ENCODE peak calls at places on chromosomes 4 and X, in four cellular contexts. One of them, this sample, is unnamed.

GRCh38 chr4:122636697-122637096 is 15.8 kb upstream of the IL21 start:
- DNase-seq in lower leg skin: no peak
- DNase-seq in neural crest cell: no peak
- DNase-seq in ELF-1: no peak
- DNase-seq in this sample: no peak

GRCh38 chrX:10016516-10017132 is 49.5 kb downstream of the CLDN34 start:
- DNase-seq in lower leg skin: no peak
- DNase-seq in neural crest cell: no peak
- DNase-seq in ELF-1: no peak
- DNase-seq in this sample: no peak

GRCh38 chr4:11507920-11508319 is 79.2 kb upstream of the HS3ST1 start:
- DNase-seq in lower leg skin: no peak
- DNase-seq in neural crest cell: no peak
- DNase-seq in ELF-1: no peak
- DNase-seq in this sample: no peak

GRCh38 chrX:71216446-71216845 is 6.6 kb upstream of the GJB1 start:
- DNase-seq in lower leg skin: no peak
- DNase-seq in neural crest cell: no peak
- DNase-seq in ELF-1: no peak
- DNase-seq in this sample: no peak

GRCh38 chr4:153038493-153039311 is 102.6 kb downstream of the FHDC1 start:
- DNase-seq in lower leg skin: no peak
- DNase-seq in neural crest cell: no peak
- DNase-seq in ELF-1: no peak
- DNase-seq in this sample: no peak

GRCh38 chr4:8537041-8537461 is 43.1 kb upstream of the GPR78 start:
- DNase-seq in lower leg skin: peak
- DNase-seq in neural crest cell: no peak
- DNase-seq in ELF-1: no peak
- DNase-seq in this sample: no peak

GRCh38 chr4:73433140-73433539 is 2.9 kb upstream of the AFP start:
- DNase-seq in lower leg skin: no peak
- DNase-seq in neural crest cell: no peak
- DNase-seq in ELF-1: no peak
- DNase-seq in this sample: no peak

GRCh38 chr4:81359207-81359606 is 112.5 kb downstream of the RASGEF1B start:
- DNase-seq in lower leg skin: no peak
- DNase-seq in neural crest cell: no peak
- DNase-seq in ELF-1: no peak
- DNase-seq in this sample: no peak

GRCh38 chr4:87465739-87466366 is 43.5 kb downstream of the NUDT9 start:
- DNase-seq in lower leg skin: no peak
- DNase-seq in neural crest cell: no peak
- DNase-seq in ELF-1: no peak
- DNase-seq in this sample: peak

GRCh38 chr4:40190465-40190864 is 6.4 kb upstream of the RHOH start:
- DNase-seq in lower leg skin: no peak
- DNase-seq in neural crest cell: no peak
- DNase-seq in ELF-1: no peak
- DNase-seq in this sample: no peak

GRCh38 chr4:10164877-10165283 is 48.3 kb upstream of the WDR1 start:
- DNase-seq in lower leg skin: no peak
- DNase-seq in neural crest cell: peak
- DNase-seq in ELF-1: peak
- DNase-seq in this sample: peak

GRCh38 chrX:152575331-152575730 is 62.4 kb upstream of the GABRQ start:
- DNase-seq in lower leg skin: peak
- DNase-seq in neural crest cell: no peak
- DNase-seq in ELF-1: no peak
- DNase-seq in this sample: no peak

GRCh38 chr4:141524116-141524515 is 112.3 kb upstream of the IL15 start:
- DNase-seq in lower leg skin: no peak
- DNase-seq in neural crest cell: no peak
- DNase-seq in ELF-1: no peak
- DNase-seq in this sample: no peak

GRCh38 chr4:762211-763190 is 56.9 kb downstream of the PCGF3 start:
- DNase-seq in lower leg skin: no peak
- DNase-seq in neural crest cell: no peak
- DNase-seq in ELF-1: no peak
- DNase-seq in this sample: peak

GRCh38 chr4:171517883-171518282 is 295.3 kb upstream of the GALNTL6 start:
- DNase-seq in lower leg skin: no peak
- DNase-seq in neural crest cell: no peak
- DNase-seq in ELF-1: no peak
- DNase-seq in this sample: no peak

GRCh38 chr4:152946460-152946859 is 10.3 kb downstream of the FHDC1 start:
- DNase-seq in lower leg skin: no peak
- DNase-seq in neural crest cell: no peak
- DNase-seq in ELF-1: no peak
- DNase-seq in this sample: no peak

GRCh38 chr4:158948071-158948470 is 154.8 kb upstream of the RAPGEF2 start:
- DNase-seq in lower leg skin: no peak
- DNase-seq in neural crest cell: no peak
- DNase-seq in ELF-1: peak
- DNase-seq in this sample: no peak

GRCh38 chrX:10173331-10173900 is 16.6 kb downstream of the CLCN4 start:
- DNase-seq in lower leg skin: peak
- DNase-seq in neural crest cell: no peak
- DNase-seq in ELF-1: peak
- DNase-seq in this sample: peak

GRCh38 chrX:37745354-37745753 is 34.5 kb upstream of the CYBB start:
- DNase-seq in lower leg skin: peak
- DNase-seq in neural crest cell: peak
- DNase-seq in ELF-1: peak
- DNase-seq in this sample: peak

GRCh38 chrX:78366576-78366975 is 39.2 kb upstream of the CYSLTR1 start:
- DNase-seq in lower leg skin: no peak
- DNase-seq in neural crest cell: no peak
- DNase-seq in ELF-1: no peak
- DNase-seq in this sample: no peak

GRCh38 chr4:173528378-173529321 is 1.4 kb downstream of the HAND2 start:
- DNase-seq in lower leg skin: no peak
- DNase-seq in neural crest cell: no peak
- DNase-seq in ELF-1: peak
- DNase-seq in this sample: no peak

GRCh38 chr4:98516441-98517323 is 141.7 kb downstream of the TSPAN5 start:
- DNase-seq in lower leg skin: no peak
- DNase-seq in neural crest cell: no peak
- DNase-seq in ELF-1: no peak
- DNase-seq in this sample: no peak

GRCh38 chrX:46531442-46531841 is 13.8 kb downstream of the ZNF674 start:
- DNase-seq in lower leg skin: no peak
- DNase-seq in neural crest cell: no peak
- DNase-seq in ELF-1: no peak
- DNase-seq in this sample: no peak

GRCh38 chr4:19983072-19983471 is 268.6 kb upstream of the SLIT2 start:
- DNase-seq in lower leg skin: no peak
- DNase-seq in neural crest cell: no peak
- DNase-seq in ELF-1: no peak
- DNase-seq in this sample: no peak

GRCh38 chrX:71619193-71619592 is 882 bp upstream of the CXCR3 start:
- DNase-seq in lower leg skin: no peak
- DNase-seq in neural crest cell: no peak
- DNase-seq in ELF-1: no peak
- DNase-seq in this sample: no peak

GRCh38 chrX:143934542-143934941 is 50.7 kb downstream of the UBE2NL start:
- DNase-seq in lower leg skin: no peak
- DNase-seq in neural crest cell: no peak
- DNase-seq in ELF-1: no peak
- DNase-seq in this sample: no peak

GRCh38 chr4:125266901-125267601 is 47.7 kb upstream of the FAT4 start:
- DNase-seq in lower leg skin: no peak
- DNase-seq in neural crest cell: no peak
- DNase-seq in ELF-1: no peak
- DNase-seq in this sample: no peak

GRCh38 chrX:154002215-154002719 is 17.4 kb downstream of the IRAK1 start:
- DNase-seq in lower leg skin: no peak
- DNase-seq in neural crest cell: no peak
- DNase-seq in ELF-1: peak
- DNase-seq in this sample: no peak

GRCh38 chr4:27595956-27596355 is 735.3 kb downstream of the STIM2 start:
- DNase-seq in lower leg skin: no peak
- DNase-seq in neural crest cell: no peak
- DNase-seq in ELF-1: no peak
- DNase-seq in this sample: no peak

GRCh38 chr4:87188063-87188462 is 32.4 kb downstream of the KLHL8 start:
- DNase-seq in lower leg skin: no peak
- DNase-seq in neural crest cell: no peak
- DNase-seq in ELF-1: no peak
- DNase-seq in this sample: no peak

GRCh38 chrX:15664487-15665444 is at the start of gene CLTRN:
- DNase-seq in lower leg skin: no peak
- DNase-seq in neural crest cell: no peak
- DNase-seq in ELF-1: no peak
- DNase-seq in this sample: no peak

GRCh38 chrX:54288277-54288676 is 69.6 kb downstream of the WNK3 start:
- DNase-seq in lower leg skin: no peak
- DNase-seq in neural crest cell: no peak
- DNase-seq in ELF-1: no peak
- DNase-seq in this sample: no peak

GRCh38 chr4:37219251-37219650 is 25.3 kb upstream of the NWD2 start:
- DNase-seq in lower leg skin: no peak
- DNase-seq in neural crest cell: no peak
- DNase-seq in ELF-1: no peak
- DNase-seq in this sample: no peak

GRCh38 chr4:65502151-65502691 is 168.1 kb downstream of the EPHA5 start:
- DNase-seq in lower leg skin: no peak
- DNase-seq in neural crest cell: no peak
- DNase-seq in ELF-1: no peak
- DNase-seq in this sample: no peak

GRCh38 chr4:24770111-24770584 is 25.2 kb upstream of the SOD3 start:
- DNase-seq in lower leg skin: no peak
- DNase-seq in neural crest cell: no peak
- DNase-seq in ELF-1: no peak
- DNase-seq in this sample: no peak

GRCh38 chr4:154503598-154503997 is 12.0 kb upstream of the DCHS2 start:
- DNase-seq in lower leg skin: no peak
- DNase-seq in neural crest cell: no peak
- DNase-seq in ELF-1: no peak
- DNase-seq in this sample: peak

GRCh38 chr4:41212221-41213203 is 1.8 kb downstream of the APBB2 start:
- DNase-seq in lower leg skin: peak
- DNase-seq in neural crest cell: no peak
- DNase-seq in ELF-1: peak
- DNase-seq in this sample: peak

GRCh38 chr4:95546236-95546635 is 2.5 kb downstream of the UNC5C start:
- DNase-seq in lower leg skin: no peak
- DNase-seq in neural crest cell: no peak
- DNase-seq in ELF-1: no peak
- DNase-seq in this sample: no peak

This sample was measured in HEK293T.